ENCODE peak calls at places on chromosome 9, in ten cellular contexts. I is heart left ventricle, Y is OCI-LY7, E is cardiac fibroblast, S is brain microvascular endothelial cell, O is heart right ventricle, K is thoracic aorta, D is fibroblast of lung, Z is hepatocyte, B is adrenal gland. G is an unnamed sample.

GRCh38 chr9:128072144-128073021 is 4.4 kb downstream of the SLC25A25 start:
- DNase-seq in I (peak), Z (peak), Y (peak), O (peak), S (peak), B (peak), D (peak), K (peak), E (peak), G (no peak)

GRCh38 chr9:105299190-105299854 is 54.9 kb downstream of the SLC44A1 start:
- DNase-seq in Z (peak), D (peak), B (peak), E (peak), O (no peak), Y (no peak), S (peak), K (no peak), I (no peak), G (peak)

GRCh38 chr9:81462759-81463158 is 226.6 kb downstream of the TLE1 start:
- DNase-seq in D (peak), Z (no peak), O (no peak), B (no peak), Y (no peak), I (no peak), E (peak), K (no peak), S (no peak), G (no peak)

GRCh38 chr9:29514862-29515261 is 1941.6 kb upstream of the C9orf72 start:
- DNase-seq in D (no peak), Y (no peak), K (no peak), E (no peak), Z (no peak), O (no peak), S (no peak), B (no peak), I (no peak), G (no peak)

GRCh38 chr9:14221558-14221957 is 92.4 kb downstream of the NFIB start:
- DNase-seq in E (peak), D (peak), O (no peak), B (peak), K (no peak), S (peak), Z (no peak), Y (no peak), I (no peak), G (peak)

GRCh38 chr9:13983607-13984006 is 330.3 kb downstream of the NFIB start:
- DNase-seq in O (no peak), I (no peak), K (no peak), Y (no peak), D (no peak), E (no peak), B (no peak), Z (no peak), S (no peak), G (no peak)

GRCh38 chr9:136050706-136051567 is 44.2 kb downstream of the NACC2 start:
- DNase-seq in I (peak), B (no peak), O (no peak), K (no peak), Y (no peak), Z (peak), E (no peak), D (no peak), S (no peak), G (no peak)

GRCh38 chr9:16367605-16368424 is 502.7 kb downstream of the BNC2 start:
- DNase-seq in S (no peak), K (no peak), I (no peak), E (peak), D (no peak), Z (no peak), B (no peak), Y (no peak), O (no peak), G (peak)

GRCh38 chr9:20083417-20083816 is 294.6 kb upstream of the SLC24A2 start:
- DNase-seq in I (no peak), Y (no peak), D (no peak), Z (no peak), B (no peak), O (no peak), S (no peak), E (no peak), K (no peak), G (no peak)

GRCh38 chr9:74120470-74120869 is 376.7 kb upstream of the RORB start:
- DNase-seq in D (no peak), O (no peak), K (no peak), I (no peak), Y (peak), E (no peak), B (no peak), Z (no peak), S (no peak), G (no peak)

GRCh38 chr9:22050924-22051323 is 41.8 kb upstream of the CDKN2B start:
- DNase-seq in Y (peak), B (no peak), K (no peak), D (no peak), Z (no peak), S (no peak), E (no peak), I (no peak), O (no peak), G (no peak)

GRCh38 chr9:38619556-38620447 is 594 bp downstream of the ANKRD18A start:
- DNase-seq in S (no peak), B (no peak), Y (no peak), Z (peak), E (no peak), O (no peak), I (no peak), K (no peak), D (no peak), G (no peak)

GRCh38 chr9:27129221-27129620 is 20.2 kb downstream of the TEK start:
- DNase-seq in Z (no peak), I (no peak), B (no peak), E (peak), Y (no peak), K (no peak), D (no peak), S (no peak), O (no peak), G (no peak)

GRCh38 chr9:91867740-91868139 is 82.3 kb downstream of the ROR2 start:
- DNase-seq in B (no peak), Z (peak), O (no peak), D (peak), I (no peak), S (no peak), K (no peak), E (no peak), Y (no peak), G (no peak)

GRCh38 chr9:5971740-5972139 is 43.7 kb downstream of the RANBP6 start:
- DNase-seq in B (no peak), Y (no peak), K (no peak), E (peak), Z (no peak), S (no peak), I (no peak), O (no peak), D (peak), G (no peak)

GRCh38 chr9:1929722-1930621 is 85.2 kb upstream of the SMARCA2 start:
- DNase-seq in O (no peak), D (no peak), Z (no peak), E (no peak), I (no peak), Y (no peak), B (no peak), K (no peak), S (no peak), G (no peak)

GRCh38 chr9:127572961-127573727 is 38.9 kb upstream of the STXBP1 start:
- DNase-seq in Z (no peak), B (peak), I (no peak), Y (no peak), O (no peak), K (no peak), E (peak), S (peak), D (peak), G (no peak)

GRCh38 chr9:98171176-98171925 is 21.1 kb downstream of the CORO2A start:
- DNase-seq in D (no peak), Y (no peak), E (no peak), O (no peak), S (no peak), B (no peak), Z (no peak), I (no peak), K (no peak), G (no peak)

GRCh38 chr9:70998962-70999361 is 122.5 kb downstream of the TRPM3 start:
- DNase-seq in B (no peak), S (peak), O (no peak), I (no peak), Y (no peak), D (no peak), E (peak), Z (no peak), K (no peak), G (no peak)

GRCh38 chr9:131656356-131657030 is 83.4 kb downstream of the RAPGEF1 start:
- DNase-seq in E (no peak), I (peak), Y (peak), O (peak), B (peak), S (no peak), D (no peak), K (peak), Z (no peak), G (no peak)

GRCh38 chr9:131755541-131756198 is 15.8 kb upstream of the RAPGEF1 start:
- DNase-seq in O (peak), B (peak), I (peak), Z (peak), K (no peak), E (peak), S (peak), Y (peak), D (peak), G (peak)

GRCh38 chr9:1939926-1940368 is 75.2 kb upstream of the SMARCA2 start:
- DNase-seq in Y (peak), B (peak), I (no peak), D (peak), Z (peak), K (no peak), E (peak), O (no peak), S (no peak), G (no peak)

GRCh38 chr9:17135578-17135904 is 701 bp downstream of the CNTLN start:
- DNase-seq in K (no peak), I (peak), Y (no peak), O (peak), B (no peak), S (peak), E (no peak), D (no peak), Z (no peak), G (no peak)

GRCh38 chr9:16203735-16204573 is 651.1 kb downstream of the CCDC171 start:
- DNase-seq in Z (no peak), E (no peak), K (no peak), I (no peak), D (peak), O (no peak), S (no peak), B (no peak), Y (no peak), G (no peak)

GRCh38 chr9:83509372-83509771 is 28.8 kb downstream of the FRMD3 start:
- DNase-seq in B (no peak), K (no peak), E (peak), I (no peak), D (no peak), O (peak), S (peak), Y (no peak), Z (no peak), G (peak)

GRCh38 chr9:27310582-27310981 is 13.6 kb upstream of the EQTN start:
- DNase-seq in Z (no peak), D (no peak), Y (no peak), S (no peak), I (no peak), B (peak), E (no peak), K (no peak), O (no peak), G (no peak)

GRCh38 chr9:83677596-83677995 is 30.2 kb downstream of the UBQLN1 start:
- DNase-seq in O (no peak), K (no peak), E (no peak), I (no peak), B (no peak), Z (no peak), Y (no peak), S (no peak), D (no peak), G (no peak)

GRCh38 chr9:120078112-120078511 is 501.9 kb downstream of the CDK5RAP2 start:
- DNase-seq in I (no peak), D (no peak), E (no peak), Y (no peak), B (no peak), K (no peak), Z (no peak), O (no peak), S (no peak), G (no peak)

GRCh38 chr9:21311888-21312287 is 6.8 kb upstream of the IFNA5 start:
- DNase-seq in B (no peak), D (no peak), Y (no peak), K (no peak), Z (no peak), S (no peak), E (no peak), O (no peak), I (no peak), G (no peak)

GRCh38 chr9:134331186-134332025 is 5.2 kb downstream of the RXRA start:
- DNase-seq in Y (no peak), S (no peak), Z (no peak), E (no peak), O (no peak), I (no peak), B (no peak), K (no peak), D (no peak), G (no peak)
- TF ChIP-seq CTCF in Y (no peak), S (no peak), Z (no peak), E (no peak), O (no peak), I (no peak), B (no peak), K (no peak), D (no peak), G (no peak)

DNA sequence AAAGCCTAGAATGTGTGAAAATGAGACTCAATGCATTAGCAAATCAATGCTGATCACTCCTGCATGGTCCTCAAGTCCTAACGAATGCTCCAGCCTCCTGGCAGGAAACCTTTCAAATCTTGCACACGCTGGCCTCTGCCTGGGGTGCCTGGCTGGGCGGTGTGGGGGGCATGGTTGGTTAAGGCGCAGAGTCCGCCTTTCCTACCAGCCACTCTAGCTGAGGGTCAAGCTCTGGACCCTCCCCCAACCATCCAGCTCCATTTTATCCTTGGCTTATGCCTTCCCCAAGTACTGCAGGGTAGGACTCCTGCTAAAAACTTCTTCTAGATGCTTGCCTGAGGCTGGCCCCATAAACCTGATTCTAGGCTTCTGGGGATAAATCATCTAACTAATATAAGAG is 850 bp upstream of the MVB12B start:
- DNase-seq in B (no peak), D (no peak), Z (no peak), E (no peak), I (no peak), K (no peak), O (no peak), Y (no peak), S (no peak), G (no peak)
- H3K4me3 ChIP-seq in B (no peak), D (no peak), Z (peak), E (no peak), I (peak), K (peak), O (peak), Y (no peak), S (peak), G (peak)

GRCh38 chr9:116000748-116001329 is 152.8 kb upstream of the PAPPA start:
- DNase-seq in Y (peak), B (peak), S (no peak), E (peak), O (no peak), I (no peak), K (no peak), Z (peak), D (no peak), G (no peak)
- TF ChIP-seq CTCF in Y (peak), B (peak), S (peak), E (peak), O (peak), I (peak), K (peak), Z (peak), D (peak), G (peak)

GRCh38 chr9:35689351-35689600 is 449 bp downstream of the TPM2 start:
- DNase-seq in Z (no peak), K (no peak), S (no peak), I (no peak), O (no peak), E (no peak), B (no peak), D (no peak), Y (no peak), G (no peak)
- H3K4me3 ChIP-seq in Z (peak), K (peak), S (peak), I (peak), O (peak), E (peak), B (no peak), D (peak), Y (no peak), G (peak)

GRCh38 chr9:79757906-79758669 is 186.3 kb downstream of the TLE4 start:
- DNase-seq in O (no peak), Y (peak), E (peak), K (no peak), B (no peak), S (no peak), D (peak), Z (no peak), I (no peak), G (no peak)
- TF ChIP-seq CTCF in O (peak), Y (peak), E (peak), K (no peak), B (peak), S (peak), D (no peak), Z (peak), I (peak), G (peak)